ENCODE peak calls at places on chromosomes 3 and 15, in seven cellular contexts. L is adrenal gland, G is transverse colon, C is stomach, Q is sigmoid colon, T is right lobe of liver, D is GM12891. K is an unnamed sample.

GRCh38 chr3:170482199-170482598 is 63.5 kb downstream of the CLDN11 start:
- DNase-seq in D (no peak), C (no peak), Q (no peak), L (no peak), T (no peak), G (no peak), K (no peak)

GRCh38 chr15:93862791-93863190 is 368.6 kb upstream of the MCTP2 start:
- DNase-seq in T (peak; percentile 50), C (no peak), Q (peak; percentile 73), D (no peak), G (peak; percentile 27), L (peak; percentile 67), K (no peak)

GRCh38 chr15:49235446-49236207 is 65.6 kb downstream of the GALK2 start:
- DNase-seq in L (peak; percentile 84), Q (peak; percentile 78), D (no peak), G (peak; percentile 44), C (no peak), T (no peak), K (no peak)

GRCh38 chr3:3734881-3735280 is 64.3 kb upstream of the LRRN1 start:
- DNase-seq in T (no peak), D (no peak), Q (no peak), C (no peak), L (no peak), G (no peak), K (no peak)

GRCh38 chr3:179666030-179666429 is 13.2 kb downstream of the USP13 start:
- DNase-seq in D (no peak), C (no peak), G (no peak), L (no peak), T (no peak), Q (no peak), K (no peak)

GRCh38 chr15:63465104-63465503 is 39.3 kb upstream of the USP3 start:
- DNase-seq in L (no peak), C (no peak), Q (no peak), G (no peak), T (no peak), D (no peak), K (no peak)

GRCh38 chr3:101454629-101455028 is 58.4 kb downstream of the SENP7 start:
- DNase-seq in T (no peak), C (no peak), D (no peak), Q (no peak), G (no peak), L (no peak), K (no peak)

GRCh38 chr3:183192650-183193300 is 30.2 kb upstream of the LAMP3 start:
- DNase-seq in Q (no peak), L (no peak), G (no peak), C (no peak), D (no peak), T (no peak), K (no peak)

GRCh38 chr3:46202476-46202875 is 5.6 kb downstream of the CCR1 start:
- DNase-seq in D (no peak), C (no peak), L (no peak), G (no peak), T (no peak), Q (no peak), K (no peak)

GRCh38 chr15:47394410-47394809 is 322.9 kb upstream of the SEMA6D start:
- DNase-seq in C (no peak), G (no peak), L (no peak), Q (no peak), T (no peak), D (no peak), K (no peak)

GRCh38 chr3:27423463-27423862 is 54.3 kb upstream of the NEK10 start:
- DNase-seq in T (no peak), L (no peak), C (no peak), Q (no peak), G (no peak), D (no peak), K (peak; percentile 12)

GRCh38 chr15:68653795-68654194 is 75.0 kb downstream of the CORO2B start:
- DNase-seq in D (no peak), L (no peak), G (no peak), T (peak; percentile 12), C (no peak), Q (no peak), K (no peak)

GRCh38 chr3:49017646-49017977 is 768 bp downstream of the DALRD3 start:
- DNase-seq in T (peak; percentile 55), Q (peak; percentile 69), C (no peak), L (peak; percentile 67), G (peak; percentile 75), D (no peak), K (no peak)

GRCh38 chr3:191210032-191210431 is 11.0 kb downstream of the OSTN start:
- DNase-seq in L (no peak), T (no peak), Q (no peak), C (no peak), G (no peak), D (no peak), K (no peak)

GRCh38 chr3:160605315-160605714 is 39.9 kb upstream of the KPNA4 start:
- DNase-seq in C (no peak), G (no peak), L (no peak), T (no peak), Q (no peak), D (no peak), K (no peak)

GRCh38 chr15:60840306-60840702 is 361.4 kb upstream of the ICE2 start:
- DNase-seq in Q (no peak), D (no peak), T (no peak), C (no peak), G (no peak), L (no peak), K (peak; percentile 26)

GRCh38 chr15:91952216-91952615 is 98.7 kb downstream of the SLCO3A1 start:
- DNase-seq in T (no peak), L (no peak), Q (no peak), C (no peak), D (no peak), G (no peak), K (no peak)

GRCh38 chr3:64067510-64068346 is 44.4 kb upstream of the PSMD6 start:
- DNase-seq in G (no peak), L (peak; percentile 67), C (no peak), Q (no peak), T (no peak), D (no peak), K (no peak)

DNA sequence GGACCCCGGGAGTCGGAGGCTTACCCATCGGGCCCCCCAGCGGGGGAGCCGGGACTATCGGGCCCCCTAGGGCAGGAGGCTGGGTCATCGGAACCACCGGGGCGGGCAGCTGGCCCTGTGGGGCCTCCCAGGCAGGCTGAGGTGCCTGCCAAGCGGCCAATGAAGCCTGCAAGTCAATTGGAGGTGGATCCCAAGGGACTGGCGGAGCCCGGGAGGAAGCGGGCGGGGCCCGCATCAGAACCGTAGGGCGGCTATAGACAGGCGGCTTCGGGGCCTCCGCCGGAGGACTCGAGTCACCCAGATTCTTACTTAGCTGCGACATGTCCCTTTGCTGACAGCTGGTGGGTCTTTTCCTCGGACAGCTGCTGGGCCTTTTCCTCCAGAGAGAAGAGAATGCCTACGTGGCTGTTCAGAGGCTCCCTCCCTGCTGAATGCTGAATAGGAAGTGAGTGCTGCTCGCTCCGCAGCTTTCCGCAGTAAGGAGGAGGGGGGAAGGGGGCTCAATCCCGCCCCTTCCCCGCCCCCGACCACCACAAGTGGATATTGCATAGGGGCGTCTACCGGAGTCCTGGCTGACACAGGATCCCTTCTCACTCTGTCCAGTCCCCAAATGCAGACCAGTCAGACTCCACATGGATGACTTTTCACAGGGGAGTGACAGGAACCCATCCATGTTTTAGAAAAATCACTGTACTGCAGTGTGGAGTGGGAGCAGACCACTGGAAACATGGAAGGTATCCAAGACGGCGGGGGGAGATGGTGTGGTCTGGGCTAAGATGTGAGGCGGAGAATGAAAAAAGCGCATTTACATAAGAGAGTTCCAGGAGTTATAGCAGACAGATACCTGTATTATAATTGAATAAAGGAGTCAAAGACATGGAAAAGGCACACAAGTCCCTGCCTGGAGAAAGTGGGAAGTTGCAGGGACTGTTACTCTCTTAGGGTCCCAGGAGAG is at the start of gene MAGEL2:
- DNase-seq in L (no peak), G (no peak), T (no peak), Q (no peak), D (no peak), C (no peak), K (no peak)
- TF ChIP-seq POLR2A in L (no peak), G (no peak), T (no peak), Q (no peak), D (no peak), C (no peak), K (no peak)

GRCh38 chr3:8492744-8493511 is 8.7 kb upstream of the LMCD1 start:
- DNase-seq in G (no peak), L (no peak), T (no peak), Q (no peak), C (no peak), D (no peak), K (no peak)

GRCh38 chr3:8491246-8491645 is 10.4 kb upstream of the LMCD1 start:
- DNase-seq in G (no peak), C (no peak), T (no peak), L (no peak), Q (no peak), D (no peak), K (no peak)

GRCh38 chr3:8494332-8494731 is 7.3 kb upstream of the LMCD1 start:
- DNase-seq in Q (no peak), G (no peak), D (no peak), L (no peak), T (no peak), C (no peak), K (no peak)

GRCh38 chr3:8491750-8492149 is 9.9 kb upstream of the LMCD1 start:
- DNase-seq in G (peak; percentile 16), Q (no peak), D (no peak), C (no peak), T (no peak), L (peak; percentile 57), K (no peak)

GRCh38 chr3:8493744-8494143 is 7.9 kb upstream of the LMCD1 start:
- DNase-seq in T (no peak), C (no peak), L (no peak), D (no peak), G (no peak), Q (no peak), K (no peak)
- TF ChIP-seq POLR2A in T (no peak), C (no peak), L (no peak), D (no peak), G (no peak), Q (no peak), K (no peak)

GRCh38 chr3:14138878-14139659 is 14.2 kb downstream of the TMEM43 start:
- DNase-seq in G (no peak), Q (no peak), C (no peak), L (peak; percentile 46), T (peak; percentile 42), D (no peak), K (no peak)
- TF ChIP-seq POLR2A in G (no peak), Q (no peak), C (no peak), L (no peak), T (no peak), D (no peak), K (no peak)

GRCh38 chr3:30605005-30605404 is 1.4 kb upstream of the TGFBR2 start:
- DNase-seq in T (no peak), Q (no peak), L (no peak), G (no peak), D (no peak), C (no peak), K (no peak)

GRCh38 chr3:30606301-30607031 is at the start of gene TGFBR2:
- DNase-seq in L (peak; percentile 97), G (peak; percentile 95), C (peak; percentile 95), T (peak; percentile 97), D (peak; percentile 29), Q (peak; percentile 99), K (peak; percentile 88)

GRCh38 chr3:30604566-30604965 is 1.8 kb upstream of the TGFBR2 start:
- DNase-seq in C (no peak), T (no peak), Q (no peak), D (no peak), L (no peak), G (no peak), K (no peak)

GRCh38 chr3:30605706-30606300 is 598 bp upstream of the TGFBR2 start:
- DNase-seq in D (no peak), Q (no peak), L (no peak), T (no peak), G (no peak), C (no peak), K (no peak)

GRCh38 chr3:30607032-30607833 is 832 bp downstream of the TGFBR2 start:
- DNase-seq in C (peak; percentile 77), T (peak; percentile 84), Q (peak; percentile 86), L (peak; percentile 78), D (peak; percentile 25), G (peak; percentile 81), K (peak; percentile 22)
- TF ChIP-seq POLR2A in C (no peak), T (peak; percentile 43), Q (peak; percentile 31), L (no peak), D (no peak), G (peak; percentile 74), K (no peak)